ENCODE peak calls at places on chromosomes 12 and 14, in five cellular contexts. C, W, P, Z and Q are unnamed samples.

GRCh38 chr12:87690236-87690810 is 338.9 kb downstream of the C12orf50 start:
- DNase-seq in C (peak), P (no peak), W (no peak), Z (no peak), Q (no peak)

GRCh38 chr12:77788231-77789168 is 42.2 kb upstream of the NAV3 start:
- DNase-seq in P (no peak), C (no peak), W (no peak), Z (no peak), Q (no peak)

GRCh38 chr12:15767301-15767700 is 21.9 kb downstream of the EPS8 start:
- DNase-seq in Z (no peak), P (no peak), C (no peak), W (no peak), Q (no peak)

GRCh38 chr14:58633831-58634230 is 3.9 kb upstream of the DACT1 start:
- DNase-seq in Z (no peak), P (no peak), W (no peak), C (no peak), Q (no peak)

GRCh38 chr14:72924332-72924731 is 1.9 kb upstream of the DCAF4 start:
- DNase-seq in P (no peak), Z (no peak), C (no peak), W (peak), Q (no peak)

GRCh38 chr12:52838871-52839446 is 4.8 kb upstream of the KRT79 start:
- DNase-seq in W (peak), C (no peak), P (no peak), Z (no peak), Q (no peak)

GRCh38 chr14:70896981-70897380 is 10.3 kb upstream of the PCNX1 start:
- DNase-seq in Z (no peak), P (no peak), W (no peak), C (no peak), Q (no peak)

GRCh38 chr12:712172-712863 is 40.1 kb upstream of the WNK1 start:
- DNase-seq in W (peak), Z (no peak), P (no peak), C (no peak), Q (no peak)

GRCh38 chr14:91280129-91280528 is 35.6 kb upstream of the GPR68 start:
- DNase-seq in P (no peak), Z (no peak), C (no peak), W (peak), Q (no peak)

GRCh38 chr12:75728826-75729225 is 217.4 kb upstream of the KRR1 start:
- DNase-seq in C (no peak), Z (no peak), W (no peak), P (no peak), Q (no peak)

GRCh38 chr12:45284096-45284901 is 68.4 kb downstream of the ANO6 start:
- DNase-seq in C (peak), P (no peak), W (no peak), Z (no peak), Q (no peak)

GRCh38 chr14:61642246-61642982 is 52.9 kb upstream of the HIF1A start:
- DNase-seq in Z (no peak), P (no peak), C (no peak), W (no peak), Q (no peak)

GRCh38 chr12:91620949-91621348 is 438.3 kb upstream of the DCN start:
- DNase-seq in Z (no peak), C (no peak), W (no peak), P (no peak), Q (no peak)

GRCh38 chr14:39431416-39432178 is 636 bp downstream of the FBXO33 start:
- DNase-seq in Z (no peak), P (peak), C (no peak), W (peak), Q (peak)

GRCh38 chr14:54147285-54147684 is 190.7 kb upstream of the BMP4 start:
- DNase-seq in C (peak), Z (no peak), P (no peak), W (no peak), Q (no peak)

GRCh38 chr12:112184056-112184887 is 58.9 kb downstream of the TRAFD1 start:
- DNase-seq in Z (no peak), C (no peak), P (no peak), W (no peak), Q (no peak)

GRCh38 chr14:52023518-52023917 is 34.2 kb downstream of the RTRAF start:
- DNase-seq in P (no peak), W (no peak), C (no peak), Z (no peak), Q (no peak)

GRCh38 chr12:32535260-32535999 is 136.1 kb downstream of the FGD4 start:
- DNase-seq in Z (no peak), P (no peak), W (peak), C (peak), Q (no peak)

GRCh38 chr12:81998761-81999378 is 239.7 kb upstream of the PPFIA2 start:
- DNase-seq in P (no peak), W (no peak), Z (no peak), C (no peak), Q (no peak)

GRCh38 chr12:72889791-72890190 is 617.6 kb downstream of the TRHDE start:
- DNase-seq in W (no peak), Z (no peak), C (no peak), P (no peak), Q (no peak)

GRCh38 chr12:122111070-122111750 is 32.7 kb downstream of the MLXIP start:
- DNase-seq in Z (no peak), W (peak), P (no peak), C (no peak), Q (no peak)

GRCh38 chr12:130954544-130954831 is 781 bp downstream of the ADGRD1 start:
- DNase-seq in C (no peak), P (no peak), Z (no peak), W (no peak), Q (no peak)

GRCh38 chr14:46571970-46572369 is 79.6 kb downstream of the RPL10L start:
- DNase-seq in Z (no peak), W (no peak), C (peak), P (no peak), Q (no peak)

GRCh38 chr12:52708010-52708409 is 4.7 kb upstream of the KRT77 start:
- DNase-seq in Z (no peak), W (peak), C (no peak), P (no peak), Q (no peak)

GRCh38 chr12:57241556-57242310 is 9.3 kb downstream of the STAC3 start:
- DNase-seq in Z (no peak), C (no peak), P (no peak), W (peak), Q (no peak)

GRCh38 chr14:22890416-22890815 is 7.4 kb downstream of the REM2 start:
- DNase-seq in W (no peak), C (no peak), P (no peak), Z (no peak), Q (no peak)

GRCh38 chr12:109480356-109480755 is 2.9 kb downstream of the UBE3B start:
- DNase-seq in C (no peak), P (no peak), Z (no peak), W (no peak), Q (no peak)

GRCh38 chr12:7498832-7499231 is 4.7 kb downstream of the CD163 start:
- DNase-seq in C (peak), P (no peak), W (no peak), Z (no peak), Q (no peak)

GRCh38 chr14:101540481-101540880 is 20.8 kb upstream of the DIO3 start:
- DNase-seq in C (no peak), Z (no peak), W (no peak), P (no peak), Q (no peak)

GRCh38 chr14:50383618-50384225 is 13.0 kb downstream of the CDKL1 start:
- DNase-seq in C (no peak), W (no peak), P (no peak), Z (no peak), Q (no peak)

GRCh38 chr14:20781805-20782204 is 737 bp downstream of the RNASE6 start:
- DNase-seq in Z (no peak), W (no peak), P (no peak), C (no peak), Q (no peak)

GRCh38 chr14:79842270-79842669 is 369.0 kb downstream of the DIO2 start:
- DNase-seq in C (peak), P (no peak), W (no peak), Z (no peak), Q (no peak)